ENCODE peak calls at places on chromosomes 13 and 19, in five cellular contexts. E, O, D, C and M are unnamed samples.

GRCh38 chr13:112715715-112716460 is 26.1 kb downstream of the ATP11A start:
- DNase-seq in E (no peak), O (peak), D (no peak), C (no peak), M (no peak)

GRCh38 chr13:106917673-106918652 is 350.0 kb upstream of the ARGLU1 start:
- DNase-seq in E (peak), O (peak), D (peak), C (no peak), M (no peak)

GRCh38 chr13:20231839-20232555 is at the start of gene GJB6:
- DNase-seq in E (peak), O (no peak), D (no peak), C (no peak), M (no peak)

GRCh38 chr19:2032296-2032941 is 16.9 kb upstream of the BTBD2 start:
- DNase-seq in E (peak), O (no peak), D (peak), C (peak), M (peak)

GRCh38 chr13:29922281-29922821 is 71.9 kb upstream of the UBL3 start:
- DNase-seq in E (no peak), O (no peak), D (no peak), C (no peak), M (no peak)

GRCh38 chr13:49098771-49099512 is 121.2 kb upstream of the MLNR start:
- DNase-seq in E (no peak), O (peak), D (no peak), C (no peak), M (peak)

GRCh38 chr19:7360393-7360984 is 11.8 kb downstream of the ARHGEF18 start:
- DNase-seq in E (no peak), O (no peak), D (no peak), C (no peak), M (no peak)

GRCh38 chr19:48171584-48172170 is 1.2 kb downstream of the ZSWIM9 start:
- DNase-seq in E (no peak), O (no peak), D (peak), C (no peak), M (no peak)

GRCh38 chr13:31909889-31910551 is 121.6 kb upstream of the FRY start:
- DNase-seq in E (peak), O (peak), D (no peak), C (peak), M (no peak)

GRCh38 chr19:35254341-35255297 is 5.8 kb downstream of the LSR start:
- DNase-seq in E (no peak), O (no peak), D (no peak), C (no peak), M (no peak)

GRCh38 chr19:11025006-11025405 is 64.2 kb downstream of the SMARCA4 start:
- DNase-seq in E (no peak), O (no peak), D (no peak), C (no peak), M (no peak)

GRCh38 chr13:20057963-20058362 is 99.4 kb downstream of the ZMYM2 start:
- DNase-seq in E (no peak), O (no peak), D (no peak), C (no peak), M (no peak)

GRCh38 chr19:55466246-55466614 is 1.7 kb upstream of the C19orf85 start:
- DNase-seq in E (no peak), O (no peak), D (no peak), C (no peak), M (no peak)

GRCh38 chr19:55463583-55464031 is 944 bp downstream of the C19orf85 start:
- DNase-seq in E (no peak), O (no peak), D (peak), C (no peak), M (no peak)

GRCh38 chr19:55465460-55466245 is 1.1 kb upstream of the C19orf85 start:
- DNase-seq in E (no peak), O (no peak), D (no peak), C (no peak), M (no peak)

GRCh38 chr19:55464039-55464668 is 397 bp downstream of the C19orf85 start:
- DNase-seq in E (no peak), O (no peak), D (no peak), C (no peak), M (no peak)

GRCh38 chr19:55464669-55465068 is at the start of gene C19orf85:
- DNase-seq in E (no peak), O (no peak), D (no peak), C (no peak), M (no peak)
- H3K4me3 ChIP-seq in E (no peak), O (no peak), D (no peak), C (no peak), M (no peak)

DNA sequence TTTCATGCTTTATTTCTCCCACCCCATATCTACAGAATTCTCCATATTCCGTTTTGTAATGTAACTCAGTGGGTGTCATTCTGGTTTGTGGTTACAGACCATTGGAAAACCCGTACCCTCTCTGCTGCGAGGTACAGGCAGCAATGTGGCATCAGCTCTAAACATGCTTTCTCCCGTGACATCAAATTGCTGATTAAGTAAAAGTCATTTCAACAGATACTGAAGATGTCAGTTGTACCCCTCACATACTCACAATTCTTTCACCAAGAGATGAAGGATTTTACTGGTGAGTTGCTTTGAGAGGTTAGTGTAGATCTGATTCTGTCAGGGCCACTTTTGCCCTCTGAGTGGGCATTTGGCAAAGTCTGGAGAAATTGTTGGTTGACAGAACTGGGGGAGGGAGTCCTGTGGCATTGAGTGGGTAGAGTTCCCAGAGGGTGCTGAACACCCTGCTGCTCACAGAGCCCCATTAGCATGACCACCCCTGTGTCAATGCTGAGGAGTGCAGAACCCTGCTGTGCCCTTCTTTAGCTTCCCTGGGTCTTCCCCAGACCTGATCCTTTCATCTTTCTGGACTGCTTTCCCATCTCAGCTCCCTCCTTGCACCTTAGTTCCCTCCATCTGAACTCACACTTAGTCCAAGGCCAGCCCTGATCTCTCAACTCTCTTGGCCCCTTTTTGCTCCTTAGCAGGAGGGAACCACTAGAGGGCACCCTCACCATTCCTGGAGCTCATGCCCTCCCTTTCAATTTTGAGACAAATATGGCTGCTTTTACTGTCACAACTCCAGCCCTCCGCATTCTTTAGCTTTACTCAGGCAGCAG is 39.9 kb upstream of the CEACAM8 start:
- DNase-seq in E (peak), O (peak), D (no peak), C (no peak), M (no peak)
- TF ChIP-seq CTCF in E (peak), O (peak), D (no peak), C (peak), M (peak)

GRCh38 chr13:69571606-69572323 is 535.9 kb upstream of the ATXN8OS start:
- DNase-seq in E (no peak), O (no peak), D (no peak), C (no peak), M (no peak)

GRCh38 chr13:69565334-69565733 is 542.3 kb upstream of the ATXN8OS start:
- DNase-seq in E (no peak), O (peak), D (no peak), C (peak), M (no peak)

GRCh38 chr13:69566104-69566716 is 541.4 kb upstream of the ATXN8OS start:
- DNase-seq in E (no peak), O (no peak), D (no peak), C (no peak), M (no peak)

DNA sequence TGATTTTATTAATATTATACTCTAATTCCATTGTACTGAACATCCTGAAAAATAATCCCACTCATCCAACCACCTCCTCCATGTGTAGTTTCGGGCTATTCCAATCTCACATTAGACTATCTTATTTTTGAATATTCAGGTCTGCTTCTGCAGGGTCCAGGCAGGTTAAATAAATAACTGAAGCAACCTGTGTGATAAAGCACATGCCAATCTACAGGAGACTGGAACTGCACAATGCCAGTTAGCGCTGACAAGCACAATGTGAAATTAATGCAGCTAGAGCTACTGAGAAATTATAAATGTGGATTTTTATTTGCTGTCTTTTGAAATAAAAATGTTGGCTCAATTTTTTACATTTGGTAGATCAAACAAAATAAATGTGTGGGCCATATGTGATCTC is 540.1 kb upstream of the ATXN8OS start:
- DNase-seq in E (no peak), O (no peak), D (no peak), C (no peak), M (no peak)
- H3K4me3 ChIP-seq in E (no peak), O (no peak), D (no peak), C (no peak), M (no peak)

GRCh38 chr13:44690376-44690775 is 114.2 kb upstream of the TSC22D1 start:
- DNase-seq in E (no peak), O (no peak), D (no peak), C (no peak), M (no peak)
- TF ChIP-seq CTCF in E (no peak), O (no peak), D (no peak), C (no peak), M (no peak)

DNA sequence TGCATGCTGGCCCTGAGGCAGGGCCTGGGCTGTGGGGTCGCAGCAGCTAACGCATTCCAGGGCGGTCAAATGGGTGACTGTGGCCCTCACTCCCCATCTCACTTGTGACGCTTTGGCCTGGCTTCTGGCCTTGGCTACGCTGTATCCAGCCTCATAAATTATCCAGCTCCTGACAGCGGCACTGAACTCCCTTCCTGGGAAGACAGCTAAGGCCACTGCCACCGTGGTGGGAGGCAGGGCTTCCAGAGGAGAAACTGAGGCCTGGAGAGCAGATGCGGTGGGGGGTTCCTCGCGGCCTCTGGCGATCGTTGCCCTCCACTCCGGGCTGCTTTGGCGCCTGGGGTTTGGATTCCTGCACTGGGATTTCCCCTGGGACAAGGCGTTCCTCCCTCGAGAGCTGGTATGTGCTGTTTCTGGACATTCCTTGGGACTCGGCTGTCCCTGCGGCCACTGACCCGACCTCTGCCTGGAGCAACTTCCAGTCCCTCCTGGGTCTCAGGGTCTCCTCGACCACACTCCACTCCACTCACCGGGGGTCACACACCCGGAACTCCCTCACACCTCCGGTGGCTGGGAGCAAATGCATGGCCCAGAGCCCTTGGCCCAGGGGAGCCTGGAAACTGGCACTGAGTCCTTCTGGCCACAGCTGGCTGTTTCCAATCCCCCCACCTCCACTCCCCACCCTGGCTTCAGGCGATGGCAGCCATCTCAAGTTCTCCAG is 3.4 kb downstream of the TBXA2R start:
- DNase-seq in E (no peak), O (no peak), D (peak), C (no peak), M (no peak)
- H3K4me3 ChIP-seq in E (no peak), O (no peak), D (peak), C (no peak), M (no peak)

GRCh38 chr19:42268142-42268703 is 829 bp upstream of the CIC start:
- DNase-seq in E (peak), O (peak), D (peak), C (peak), M (peak)
- TF ChIP-seq CTCF in E (peak), O (no peak), D (no peak), C (no peak), M (no peak)

GRCh38 chr19:50479761-50480251 is 3.2 kb upstream of the GARIN5A start:
- DNase-seq in E (no peak), O (no peak), D (peak), C (no peak), M (no peak)
- H3K4me3 ChIP-seq in E (no peak), O (no peak), D (no peak), C (no peak), M (no peak)

GRCh38 chr19:40661616-40662015 is 28.8 kb downstream of the NUMBL start:
- DNase-seq in E (no peak), O (no peak), D (peak), C (no peak), M (no peak)

GRCh38 chr19:40663712-40664692 is 26.4 kb downstream of the NUMBL start:
- DNase-seq in E (no peak), O (peak), D (peak), C (no peak), M (no peak)

GRCh38 chr19:40659566-40659965 is 30.9 kb downstream of the NUMBL start:
- DNase-seq in E (no peak), O (no peak), D (peak), C (no peak), M (no peak)

GRCh38 chr19:40666803-40667438 is 23.5 kb downstream of the NUMBL start:
- DNase-seq in E (no peak), O (no peak), D (peak), C (no peak), M (no peak)

GRCh38 chr19:40662925-40663711 is 27.3 kb downstream of the NUMBL start:
- DNase-seq in E (peak), O (peak), D (peak), C (peak), M (no peak)
- TF ChIP-seq CTCF in E (peak), O (peak), D (no peak), C (peak), M (peak)

GRCh38 chr19:46622118-46622446 is 2.8 kb downstream of the PTGIR start:
- DNase-seq in E (no peak), O (no peak), D (no peak), C (no peak), M (no peak)
- H3K4me3 ChIP-seq in E (no peak), O (no peak), D (peak), C (peak), M (no peak)

DNA sequence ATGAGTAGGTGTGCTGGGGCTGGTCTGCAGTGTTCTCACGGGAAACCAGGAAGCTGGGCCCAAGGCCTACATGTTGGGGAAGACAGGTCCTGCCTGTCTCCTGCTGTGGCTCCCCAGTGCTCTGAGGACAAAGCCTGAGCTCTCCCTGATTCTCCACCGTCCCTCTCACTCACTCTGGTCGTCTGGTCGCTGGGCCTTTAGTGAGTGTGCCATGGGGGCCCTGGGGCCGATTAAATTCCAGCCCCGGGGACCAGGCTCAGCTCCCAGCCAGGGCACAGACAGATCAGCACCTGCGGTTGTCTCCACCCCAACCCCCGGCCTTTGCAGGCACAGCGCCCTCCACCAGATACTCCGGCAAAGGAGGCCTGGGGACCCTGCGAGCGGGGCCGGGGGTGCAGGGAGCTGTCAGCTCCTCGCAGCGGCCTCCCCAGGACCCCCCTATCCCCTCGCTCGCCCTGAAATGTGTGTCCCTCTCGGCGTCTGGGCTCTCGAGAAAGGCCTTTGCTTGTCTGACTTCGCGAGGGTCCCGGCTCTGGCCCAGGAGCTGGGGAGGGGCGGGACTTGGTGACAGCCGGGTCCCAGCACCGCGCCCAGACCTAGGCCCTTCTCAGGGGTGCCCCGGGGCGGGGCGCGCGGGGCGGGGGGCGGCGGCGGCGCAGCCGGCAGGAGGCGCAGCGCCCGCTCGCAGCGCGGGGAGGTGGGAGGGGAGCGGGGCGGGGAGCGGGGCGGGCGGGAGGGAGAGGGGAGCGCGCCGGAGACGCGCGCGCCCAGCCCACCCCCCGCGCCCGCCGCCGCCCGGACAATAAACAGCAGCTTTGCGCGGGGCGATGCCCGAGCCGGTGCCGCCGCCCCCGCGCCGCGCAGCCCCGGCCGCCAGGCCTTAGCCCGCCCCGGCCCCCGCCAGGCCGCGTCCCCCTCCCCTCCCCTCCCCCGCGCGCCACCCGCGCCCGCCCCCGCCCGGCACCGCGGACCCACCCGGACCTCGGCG is at the start of gene PALM:
- DNase-seq in E (peak), O (no peak), D (no peak), C (no peak), M (no peak)
- TF ChIP-seq CTCF in E (no peak), O (no peak), D (no peak), C (no peak), M (no peak)